ENCODE peak calls at places on chromosomes 6 and 20, in seven cellular contexts. N, W, Y, B, X, C and Q are unnamed samples.

GRCh38 chr20:54624701-54625472 is 149.5 kb downstream of the DOK5 start:
- DNase-seq in N (no peak), W (no peak), Y (no peak), B (no peak), X (peak), C (no peak), Q (no peak)

GRCh38 chr6:72218125-72218524 is 331.8 kb downstream of the RIMS1 start:
- DNase-seq in N (no peak), W (no peak), Y (no peak), B (peak), X (peak), C (no peak), Q (peak)

GRCh38 chr20:51437182-51437923 is 105.2 kb downstream of the NFATC2 start:
- DNase-seq in N (no peak), W (no peak), Y (no peak), B (no peak), X (no peak), C (no peak), Q (no peak)

GRCh38 chr20:3857405-3857804 is 10.8 kb downstream of the MAVS start:
- DNase-seq in N (no peak), W (peak), Y (no peak), B (no peak), X (peak), C (no peak), Q (no peak)

GRCh38 chr6:36350082-36350481 is 13.4 kb upstream of the BNIP5 start:
- DNase-seq in N (no peak), W (no peak), Y (no peak), B (no peak), X (no peak), C (no peak), Q (peak)

GRCh38 chr20:17613328-17614175 is 43.7 kb downstream of the DSTN start:
- DNase-seq in N (no peak), W (no peak), Y (peak), B (no peak), X (no peak), C (no peak), Q (no peak)

GRCh38 chr6:148747493-148748160 is 797 bp downstream of the UST start:
- DNase-seq in N (peak), W (peak), Y (peak), B (peak), X (no peak), C (no peak), Q (peak)

GRCh38 chr6:5098501-5099270 is 13.5 kb downstream of the PPP1R3G start:
- DNase-seq in N (no peak), W (no peak), Y (no peak), B (no peak), X (no peak), C (no peak), Q (no peak)

GRCh38 chr6:133062702-133063319 is 178.3 kb upstream of the EYA4 start:
- DNase-seq in N (no peak), W (no peak), Y (no peak), B (no peak), X (no peak), C (no peak), Q (peak)

GRCh38 chr6:75493400-75494064 is at the start of gene FILIP1:
- DNase-seq in N (no peak), W (no peak), Y (no peak), B (no peak), X (no peak), C (no peak), Q (peak)

GRCh38 chr6:32128751-32129296 is 778 bp upstream of the ATF6B start:
- DNase-seq in N (no peak), W (no peak), Y (peak), B (no peak), X (no peak), C (no peak), Q (no peak)

GRCh38 chr6:53179961-53180651 is 31.5 kb upstream of the GCM1 start:
- DNase-seq in N (no peak), W (peak), Y (no peak), B (no peak), X (no peak), C (peak), Q (peak)

GRCh38 chr20:53597521-53598120 is 4.0 kb upstream of the ZNF217 start:
- DNase-seq in N (no peak), W (no peak), Y (no peak), B (no peak), X (peak), C (no peak), Q (no peak)

GRCh38 chr20:41176711-41177552 is 39.6 kb downstream of the PLCG1 start:
- DNase-seq in N (no peak), W (no peak), Y (no peak), B (no peak), X (no peak), C (no peak), Q (no peak)

GRCh38 chr6:127302728-127303675 is 36.3 kb downstream of the RNF146 start:
- DNase-seq in N (peak), W (peak), Y (no peak), B (peak), X (peak), C (no peak), Q (peak)

GRCh38 chr6:53679446-53679933 is 13.9 kb upstream of the KLHL31 start:
- DNase-seq in N (no peak), W (no peak), Y (no peak), B (peak), X (no peak), C (no peak), Q (peak)

GRCh38 chr6:68975064-68975463 is 340.0 kb downstream of the ADGRB3 start:
- DNase-seq in N (no peak), W (no peak), Y (no peak), B (no peak), X (peak), C (no peak), Q (peak)

GRCh38 chr6:20811112-20811746 is 277.0 kb downstream of the CDKAL1 start:
- DNase-seq in N (no peak), W (no peak), Y (no peak), B (peak), X (no peak), C (no peak), Q (peak)

GRCh38 chr6:16437984-16438383 is 199.6 kb downstream of the GMPR start:
- DNase-seq in N (no peak), W (no peak), Y (no peak), B (no peak), X (no peak), C (no peak), Q (no peak)